ENCODE peak calls at places on chromosomes 4 and X, in eight cellular contexts. One of them, this sample, is unnamed.

GRCh38 chrX:136781180-136781797 is 557 bp upstream of the ARHGEF6 start:
- DNase-seq in HCT116: no peak
- DNase-seq in astrocyte of the spinal cord: no peak
- DNase-seq in naive B cell: no peak
- DNase-seq in mucosa of gallbladder: no peak
- DNase-seq in lower leg skin: no peak
- DNase-seq in T-helper 9 cell: no peak
- DNase-seq in B cell: no peak
- DNase-seq in this sample: no peak

GRCh38 chr4:102343964-102344519 is 1.2 kb downstream of the SLC39A8 start:
- DNase-seq in HCT116: peak
- DNase-seq in astrocyte of the spinal cord: no peak
- DNase-seq in naive B cell: no peak
- DNase-seq in mucosa of gallbladder: no peak
- DNase-seq in lower leg skin: no peak
- DNase-seq in T-helper 9 cell: no peak
- DNase-seq in B cell: no peak
- DNase-seq in this sample: no peak

GRCh38 chrX:152905081-152905420 is 7.2 kb downstream of the ZNF185 start:
- DNase-seq in HCT116: no peak
- DNase-seq in astrocyte of the spinal cord: no peak
- DNase-seq in naive B cell: no peak
- DNase-seq in mucosa of gallbladder: no peak
- DNase-seq in lower leg skin: no peak
- DNase-seq in T-helper 9 cell: no peak
- DNase-seq in B cell: no peak
- DNase-seq in this sample: peak

GRCh38 chr4:11525085-11525484 is 96.4 kb upstream of the HS3ST1 start:
- DNase-seq in HCT116: no peak
- DNase-seq in astrocyte of the spinal cord: no peak
- DNase-seq in naive B cell: no peak
- DNase-seq in mucosa of gallbladder: no peak
- DNase-seq in lower leg skin: no peak
- DNase-seq in T-helper 9 cell: no peak
- DNase-seq in B cell: no peak
- DNase-seq in this sample: no peak

GRCh38 chrX:74437530-74437929 is 16.2 kb downstream of the SLC16A2 start:
- DNase-seq in HCT116: no peak
- DNase-seq in astrocyte of the spinal cord: no peak
- DNase-seq in naive B cell: no peak
- DNase-seq in mucosa of gallbladder: no peak
- DNase-seq in lower leg skin: no peak
- DNase-seq in T-helper 9 cell: no peak
- DNase-seq in B cell: no peak
- DNase-seq in this sample: no peak

GRCh38 chr4:1595789-1596325 is 88.3 kb downstream of the FAM53A start:
- DNase-seq in HCT116: no peak
- DNase-seq in astrocyte of the spinal cord: no peak
- DNase-seq in naive B cell: no peak
- DNase-seq in mucosa of gallbladder: no peak
- DNase-seq in lower leg skin: no peak
- DNase-seq in T-helper 9 cell: no peak
- DNase-seq in B cell: no peak
- DNase-seq in this sample: peak

GRCh38 chr4:169009281-169010124 is 552 bp downstream of the CBR4 start:
- DNase-seq in HCT116: peak
- DNase-seq in astrocyte of the spinal cord: peak
- DNase-seq in naive B cell: peak
- DNase-seq in mucosa of gallbladder: peak
- DNase-seq in lower leg skin: peak
- DNase-seq in T-helper 9 cell: peak
- DNase-seq in B cell: no peak
- DNase-seq in this sample: no peak

GRCh38 chrX:103347682-103348397 is 8.5 kb upstream of the TCEAL9 start:
- DNase-seq in HCT116: no peak
- DNase-seq in astrocyte of the spinal cord: no peak
- DNase-seq in naive B cell: no peak
- DNase-seq in mucosa of gallbladder: no peak
- DNase-seq in lower leg skin: no peak
- DNase-seq in T-helper 9 cell: no peak
- DNase-seq in B cell: no peak
- DNase-seq in this sample: no peak

GRCh38 chr4:53905935-53906377 is 158.4 kb downstream of the CHIC2 start:
- DNase-seq in HCT116: no peak
- DNase-seq in astrocyte of the spinal cord: peak
- DNase-seq in naive B cell: no peak
- DNase-seq in mucosa of gallbladder: peak
- DNase-seq in lower leg skin: no peak
- DNase-seq in T-helper 9 cell: no peak
- DNase-seq in B cell: no peak
- DNase-seq in this sample: no peak